ENCODE peak calls at places on chromosome 17, in seven cellular contexts. One of them, this sample, is unnamed.

GRCh38 chr17:45339646-45340605 is 23.1 kb upstream of the MAP3K14 start:
- DNase-seq in left ventricle myocardium inferior: no peak
- DNase-seq in hepatic stellate cell: no peak
- DNase-seq in GM04503: no peak
- DNase-seq in PC-9: no peak
- DNase-seq in posterior vena cava: peak; percentile 42
- DNase-seq in non-pigmented ciliary epithelial cell: no peak
- DNase-seq in this sample: no peak

GRCh38 chr17:54666559-54666958 is 234.1 kb upstream of the TOM1L1 start:
- DNase-seq in GM04503: no peak
- DNase-seq in hepatic stellate cell: no peak
- DNase-seq in left ventricle myocardium inferior: no peak
- DNase-seq in posterior vena cava: no peak
- DNase-seq in non-pigmented ciliary epithelial cell: no peak
- DNase-seq in PC-9: no peak
- DNase-seq in this sample: no peak

GRCh38 chr17:53765129-53765528 is 57.6 kb upstream of the KIF2B start:
- DNase-seq in PC-9: no peak
- DNase-seq in posterior vena cava: no peak
- DNase-seq in left ventricle myocardium inferior: no peak
- DNase-seq in hepatic stellate cell: no peak
- DNase-seq in GM04503: no peak
- DNase-seq in non-pigmented ciliary epithelial cell: no peak
- DNase-seq in this sample: no peak

GRCh38 chr17:42697108-42697811 is 14.9 kb downstream of the CNTNAP1 start:
- DNase-seq in GM04503: no peak
- DNase-seq in non-pigmented ciliary epithelial cell: no peak
- DNase-seq in left ventricle myocardium inferior: no peak
- DNase-seq in posterior vena cava: peak; percentile 65
- DNase-seq in PC-9: no peak
- DNase-seq in hepatic stellate cell: no peak
- DNase-seq in this sample: no peak

GRCh38 chr17:6556121-6557039 is at the start of gene PITPNM3:
- DNase-seq in left ventricle myocardium inferior: no peak
- DNase-seq in posterior vena cava: peak; percentile 70
- DNase-seq in non-pigmented ciliary epithelial cell: no peak
- DNase-seq in PC-9: peak; percentile 67
- DNase-seq in hepatic stellate cell: no peak
- DNase-seq in GM04503: no peak
- DNase-seq in this sample: no peak

GRCh38 chr17:44417553-44417952 is 28.1 kb upstream of the ITGA2B start:
- DNase-seq in PC-9: peak; percentile 34
- DNase-seq in non-pigmented ciliary epithelial cell: peak; percentile 50
- DNase-seq in left ventricle myocardium inferior: no peak
- DNase-seq in GM04503: peak; percentile 56
- DNase-seq in hepatic stellate cell: no peak
- DNase-seq in posterior vena cava: no peak
- DNase-seq in this sample: peak; percentile 37

GRCh38 chr17:81869221-81870154 is 1.6 kb downstream of the ARHGDIA start:
- DNase-seq in hepatic stellate cell: no peak
- DNase-seq in non-pigmented ciliary epithelial cell: no peak
- DNase-seq in GM04503: no peak
- DNase-seq in PC-9: peak; percentile 58
- DNase-seq in posterior vena cava: peak; percentile 85
- DNase-seq in left ventricle myocardium inferior: no peak
- DNase-seq in this sample: no peak

GRCh38 chr17:17343896-17344506 is 40.8 kb downstream of the NT5M start:
- DNase-seq in left ventricle myocardium inferior: no peak
- DNase-seq in non-pigmented ciliary epithelial cell: no peak
- DNase-seq in GM04503: no peak
- DNase-seq in posterior vena cava: peak; percentile 49
- DNase-seq in hepatic stellate cell: no peak
- DNase-seq in PC-9: no peak
- DNase-seq in this sample: no peak

GRCh38 chr17:43591750-43592562 is 45.8 kb upstream of the ETV4 start:
- DNase-seq in non-pigmented ciliary epithelial cell: no peak
- DNase-seq in left ventricle myocardium inferior: peak; percentile 86
- DNase-seq in posterior vena cava: peak; percentile 93
- DNase-seq in hepatic stellate cell: peak; percentile 82
- DNase-seq in PC-9: no peak
- DNase-seq in GM04503: no peak
- DNase-seq in this sample: no peak

GRCh38 chr17:28118362-28118761 is 75.9 kb downstream of the NLK start:
- DNase-seq in left ventricle myocardium inferior: no peak
- DNase-seq in PC-9: no peak
- DNase-seq in posterior vena cava: no peak
- DNase-seq in GM04503: no peak
- DNase-seq in hepatic stellate cell: no peak
- DNase-seq in non-pigmented ciliary epithelial cell: no peak
- DNase-seq in this sample: no peak

GRCh38 chr17:48642059-48642842 is 16.1 kb upstream of the HOXB9 start:
- DNase-seq in left ventricle myocardium inferior: no peak
- DNase-seq in hepatic stellate cell: no peak
- DNase-seq in PC-9: no peak
- DNase-seq in GM04503: no peak
- DNase-seq in non-pigmented ciliary epithelial cell: no peak
- DNase-seq in posterior vena cava: no peak
- DNase-seq in this sample: no peak

GRCh38 chr17:43757171-43757660 is 1.4 kb downstream of the SOST start:
- DNase-seq in left ventricle myocardium inferior: no peak
- DNase-seq in hepatic stellate cell: no peak
- DNase-seq in non-pigmented ciliary epithelial cell: no peak
- DNase-seq in GM04503: no peak
- DNase-seq in posterior vena cava: peak; percentile 42
- DNase-seq in PC-9: no peak
- DNase-seq in this sample: no peak

GRCh38 chr17:78934681-78935418 is 9.7 kb upstream of the TIMP2 start:
- DNase-seq in PC-9: no peak
- DNase-seq in non-pigmented ciliary epithelial cell: no peak
- DNase-seq in posterior vena cava: no peak
- DNase-seq in GM04503: no peak
- DNase-seq in hepatic stellate cell: no peak
- DNase-seq in left ventricle myocardium inferior: no peak
- DNase-seq in this sample: no peak

GRCh38 chr17:61306003-61306402 is 93.6 kb upstream of the TBX2 start:
- DNase-seq in hepatic stellate cell: no peak
- DNase-seq in GM04503: no peak
- DNase-seq in non-pigmented ciliary epithelial cell: no peak
- DNase-seq in posterior vena cava: no peak
- DNase-seq in PC-9: no peak
- DNase-seq in left ventricle myocardium inferior: no peak
- DNase-seq in this sample: no peak

GRCh38 chr17:59129814-59130213 is 23.1 kb upstream of the TRIM37 start:
- DNase-seq in posterior vena cava: no peak
- DNase-seq in GM04503: no peak
- DNase-seq in hepatic stellate cell: no peak
- DNase-seq in left ventricle myocardium inferior: no peak
- DNase-seq in PC-9: no peak
- DNase-seq in non-pigmented ciliary epithelial cell: no peak
- DNase-seq in this sample: no peak

GRCh38 chr17:62778990-62779681 is 29.0 kb downstream of the MARCHF10 start:
- DNase-seq in PC-9: peak; percentile 89
- DNase-seq in hepatic stellate cell: peak; percentile 66
- DNase-seq in non-pigmented ciliary epithelial cell: peak; percentile 88
- DNase-seq in posterior vena cava: no peak
- DNase-seq in GM04503: peak; percentile 73
- DNase-seq in left ventricle myocardium inferior: no peak
- DNase-seq in this sample: peak; percentile 91

GRCh38 chr17:21214015-21214776 is at the start of gene TMEM11:
- DNase-seq in non-pigmented ciliary epithelial cell: peak; percentile 72
- DNase-seq in hepatic stellate cell: peak; percentile 97
- DNase-seq in left ventricle myocardium inferior: peak; percentile 97
- DNase-seq in PC-9: peak; percentile 97
- DNase-seq in GM04503: peak; percentile 73
- DNase-seq in posterior vena cava: peak; percentile 99
- DNase-seq in this sample: peak; percentile 75

GRCh38 chr17:34276826-34277225 is 6.8 kb downstream of the CCL7 start:
- DNase-seq in GM04503: no peak
- DNase-seq in posterior vena cava: no peak
- DNase-seq in non-pigmented ciliary epithelial cell: no peak
- DNase-seq in left ventricle myocardium inferior: no peak
- DNase-seq in PC-9: no peak
- DNase-seq in hepatic stellate cell: no peak
- DNase-seq in this sample: no peak

GRCh38 chr17:66952031-66952524 is 12.4 kb upstream of the CACNG4 start:
- DNase-seq in left ventricle myocardium inferior: no peak
- DNase-seq in posterior vena cava: no peak
- DNase-seq in hepatic stellate cell: peak; percentile 64
- DNase-seq in non-pigmented ciliary epithelial cell: peak; percentile 70
- DNase-seq in PC-9: peak; percentile 96
- DNase-seq in GM04503: peak; percentile 82
- DNase-seq in this sample: peak; percentile 65

GRCh38 chr17:31093866-31094599 is 744 bp upstream of the NF1 start:
- DNase-seq in PC-9: no peak
- DNase-seq in posterior vena cava: no peak
- DNase-seq in non-pigmented ciliary epithelial cell: no peak
- DNase-seq in GM04503: no peak
- DNase-seq in hepatic stellate cell: no peak
- DNase-seq in left ventricle myocardium inferior: no peak
- DNase-seq in this sample: no peak

GRCh38 chr17:4914009-4914408 is 11.1 kb upstream of the CHRNE start:
- DNase-seq in GM04503: no peak
- DNase-seq in posterior vena cava: no peak
- DNase-seq in non-pigmented ciliary epithelial cell: no peak
- DNase-seq in left ventricle myocardium inferior: no peak
- DNase-seq in PC-9: no peak
- DNase-seq in hepatic stellate cell: no peak
- DNase-seq in this sample: no peak

GRCh38 chr17:71656987-71657858 is 463.6 kb upstream of the SOX9 start:
- DNase-seq in GM04503: no peak
- DNase-seq in posterior vena cava: no peak
- DNase-seq in PC-9: no peak
- DNase-seq in hepatic stellate cell: no peak
- DNase-seq in non-pigmented ciliary epithelial cell: no peak
- DNase-seq in left ventricle myocardium inferior: no peak
- DNase-seq in this sample: no peak

GRCh38 chr17:80851277-80851925 is 140.2 kb upstream of the CHMP6 start:
- DNase-seq in left ventricle myocardium inferior: no peak
- DNase-seq in posterior vena cava: peak; percentile 56
- DNase-seq in GM04503: no peak
- DNase-seq in PC-9: no peak
- DNase-seq in hepatic stellate cell: no peak
- DNase-seq in non-pigmented ciliary epithelial cell: no peak
- DNase-seq in this sample: no peak

GRCh38 chr17:17445925-17446665 is 30.7 kb upstream of the MED9 start:
- DNase-seq in posterior vena cava: peak; percentile 78
- DNase-seq in non-pigmented ciliary epithelial cell: peak; percentile 82
- DNase-seq in GM04503: peak; percentile 90
- DNase-seq in PC-9: peak; percentile 86
- DNase-seq in left ventricle myocardium inferior: no peak
- DNase-seq in hepatic stellate cell: peak; percentile 91
- DNase-seq in this sample: peak; percentile 97

GRCh38 chr17:48375356-48375755 is 54.7 kb downstream of the SKAP1 start:
- DNase-seq in posterior vena cava: no peak
- DNase-seq in hepatic stellate cell: no peak
- DNase-seq in left ventricle myocardium inferior: no peak
- DNase-seq in PC-9: no peak
- DNase-seq in non-pigmented ciliary epithelial cell: peak; percentile 46
- DNase-seq in GM04503: peak; percentile 45
- DNase-seq in this sample: no peak

GRCh38 chr17:16878547-16879100 is 93.3 kb downstream of the TNFRSF13B start:
- DNase-seq in GM04503: no peak
- DNase-seq in PC-9: no peak
- DNase-seq in non-pigmented ciliary epithelial cell: no peak
- DNase-seq in left ventricle myocardium inferior: no peak
- DNase-seq in posterior vena cava: no peak
- DNase-seq in hepatic stellate cell: no peak
- DNase-seq in this sample: no peak

GRCh38 chr17:70636517-70637133 is 467.3 kb downstream of the KCNJ2 start:
- DNase-seq in left ventricle myocardium inferior: no peak
- DNase-seq in non-pigmented ciliary epithelial cell: no peak
- DNase-seq in PC-9: peak; percentile 1
- DNase-seq in posterior vena cava: no peak
- DNase-seq in hepatic stellate cell: peak; percentile 11
- DNase-seq in GM04503: no peak
- DNase-seq in this sample: no peak

GRCh38 chr17:36036240-36036639 is 18.5 kb upstream of the CCL23 start:
- DNase-seq in hepatic stellate cell: no peak
- DNase-seq in posterior vena cava: no peak
- DNase-seq in GM04503: no peak
- DNase-seq in non-pigmented ciliary epithelial cell: no peak
- DNase-seq in PC-9: no peak
- DNase-seq in left ventricle myocardium inferior: no peak
- DNase-seq in this sample: no peak

GRCh38 chr17:27754549-27754948 is 45.8 kb downstream of the NOS2 start:
- DNase-seq in GM04503: no peak
- DNase-seq in left ventricle myocardium inferior: no peak
- DNase-seq in PC-9: no peak
- DNase-seq in hepatic stellate cell: no peak
- DNase-seq in posterior vena cava: no peak
- DNase-seq in non-pigmented ciliary epithelial cell: no peak
- DNase-seq in this sample: no peak

GRCh38 chr17:50048146-50048720 is 7.7 kb upstream of the ITGA3 start:
- DNase-seq in hepatic stellate cell: no peak
- DNase-seq in PC-9: no peak
- DNase-seq in non-pigmented ciliary epithelial cell: no peak
- DNase-seq in posterior vena cava: peak; percentile 51
- DNase-seq in GM04503: no peak
- DNase-seq in left ventricle myocardium inferior: no peak
- DNase-seq in this sample: no peak

GRCh38 chr17:51064061-51064735 is 56.5 kb downstream of the SPAG9 start:
- DNase-seq in hepatic stellate cell: no peak
- DNase-seq in non-pigmented ciliary epithelial cell: no peak
- DNase-seq in GM04503: no peak
- DNase-seq in PC-9: no peak
- DNase-seq in posterior vena cava: no peak
- DNase-seq in left ventricle myocardium inferior: no peak
- DNase-seq in this sample: no peak

GRCh38 chr17:80773243-80773991 is 218.2 kb upstream of the CHMP6 start:
- DNase-seq in PC-9: no peak
- DNase-seq in hepatic stellate cell: peak; percentile 65
- DNase-seq in non-pigmented ciliary epithelial cell: no peak
- DNase-seq in left ventricle myocardium inferior: peak; percentile 27
- DNase-seq in posterior vena cava: peak; percentile 78
- DNase-seq in GM04503: no peak
- DNase-seq in this sample: no peak

GRCh38 chr17:28392491-28392890 is 13.5 kb downstream of the SLC46A1 start:
- DNase-seq in posterior vena cava: peak; percentile 85
- DNase-seq in PC-9: no peak
- DNase-seq in hepatic stellate cell: no peak
- DNase-seq in non-pigmented ciliary epithelial cell: no peak
- DNase-seq in GM04503: no peak
- DNase-seq in left ventricle myocardium inferior: no peak
- DNase-seq in this sample: no peak

GRCh38 chr17:33228548-33228947 is 64.5 kb downstream of the ASIC2 start:
- DNase-seq in PC-9: no peak
- DNase-seq in left ventricle myocardium inferior: peak; percentile 16
- DNase-seq in posterior vena cava: no peak
- DNase-seq in non-pigmented ciliary epithelial cell: no peak
- DNase-seq in hepatic stellate cell: no peak
- DNase-seq in GM04503: no peak
- DNase-seq in this sample: no peak

GRCh38 chr17:17783121-17783824 is 53.5 kb downstream of the SREBF1 start:
- DNase-seq in non-pigmented ciliary epithelial cell: no peak
- DNase-seq in hepatic stellate cell: no peak
- DNase-seq in posterior vena cava: peak; percentile 88
- DNase-seq in PC-9: peak; percentile 70
- DNase-seq in left ventricle myocardium inferior: peak; percentile 85
- DNase-seq in GM04503: no peak
- DNase-seq in this sample: no peak

GRCh38 chr17:65260626-65261025 is 123.5 kb downstream of the RGS9 start:
- DNase-seq in left ventricle myocardium inferior: no peak
- DNase-seq in non-pigmented ciliary epithelial cell: no peak
- DNase-seq in posterior vena cava: no peak
- DNase-seq in GM04503: no peak
- DNase-seq in hepatic stellate cell: no peak
- DNase-seq in PC-9: no peak
- DNase-seq in this sample: no peak

GRCh38 chr17:36727577-36727976 is 126.2 kb downstream of the MRM1 start:
- DNase-seq in non-pigmented ciliary epithelial cell: no peak
- DNase-seq in left ventricle myocardium inferior: no peak
- DNase-seq in posterior vena cava: no peak
- DNase-seq in PC-9: no peak
- DNase-seq in GM04503: no peak
- DNase-seq in hepatic stellate cell: no peak
- DNase-seq in this sample: no peak

GRCh38 chr17:266219-266618 is 84.8 kb upstream of the DOC2B start:
- DNase-seq in GM04503: no peak
- DNase-seq in hepatic stellate cell: no peak
- DNase-seq in left ventricle myocardium inferior: no peak
- DNase-seq in PC-9: no peak
- DNase-seq in non-pigmented ciliary epithelial cell: no peak
- DNase-seq in posterior vena cava: peak; percentile 37
- DNase-seq in this sample: no peak

This sample was measured in BJ.